ENCODE peak calls at places on chromosome 5, in four cellular contexts. H, B, C and G are unnamed samples. For H3K4me1 and H3K27me3, the result is how much of the 10 kb centered on the place peaks cover.

GRCh38 chr5:78604693-78605092 is 43.9 kb downstream of the LHFPL2 start:
- DNase-seq in H (no peak), B (no peak), C (no peak), G (no peak)

GRCh38 chr5:93225748-93226147 is 355.3 kb downstream of the NR2F1-AS1 start:
- DNase-seq in H (no peak), B (no peak), C (no peak), G (no peak)

GRCh38 chr5:116046261-116046660 is 14.0 kb downstream of the ARL14EPL start:
- DNase-seq in H (no peak), B (no peak), C (no peak), G (no peak)

GRCh38 chr5:93581738-93582414 is 857 bp upstream of the NR2F1-AS1 start:
- DNase-seq in H (peak), B (no peak), C (no peak), G (peak)

GRCh38 chr5:12934722-12935121 is 1009.8 kb downstream of the DNAH5 start:
- DNase-seq in H (no peak), B (no peak), C (no peak), G (no peak)

GRCh38 chr5:17224858-17225436 is 7.5 kb downstream of the BASP1 start:
- DNase-seq in H (peak), B (no peak), C (no peak), G (no peak)

GRCh38 chr5:97363577-97363976 is 180.5 kb upstream of the RIOK2 start:
- DNase-seq in H (no peak), B (no peak), C (no peak), G (no peak)

GRCh38 chr5:180116441-180117377 is 45.1 kb upstream of the RNF130 start:
- DNase-seq in H (no peak), B (peak), C (peak), G (no peak)

GRCh38 chr5:174503461-174504265 is 220.7 kb upstream of the MSX2 start:
- DNase-seq in H (peak), B (no peak), C (no peak), G (no peak)

GRCh38 chr5:180832638-180833068 is 28.4 kb downstream of the ZFP62 start:
- DNase-seq in H (no peak), B (no peak), C (no peak), G (no peak)

GRCh38 chr5:179345429-179346321 is at the start of gene ADAMTS2:
- DNase-seq in H (peak), B (peak), C (peak), G (peak)

GRCh38 chr5:131541071-131541470 is 94.0 kb downstream of the RAPGEF6 start:
- DNase-seq in H (peak), B (no peak), C (no peak), G (no peak)

GRCh38 chr5:53642006-53642405 is 81.6 kb downstream of the NDUFS4 start:
- DNase-seq in H (peak), B (no peak), C (no peak), G (peak)

GRCh38 chr5:169091396-169091980 is 209.5 kb downstream of the SLIT3 start:
- DNase-seq in H (no peak), B (no peak), C (no peak), G (no peak)

GRCh38 chr5:73728493-73729273 is 102.7 kb downstream of the ARHGEF28 start:
- DNase-seq in H (no peak), B (no peak), C (no peak), G (no peak)

GRCh38 chr5:140114341-140115185 is 654 bp downstream of the PURA start:
- DNase-seq in H (peak), B (peak), C (peak), G (peak)

GRCh38 chr5:24385070-24385469 is 259.7 kb downstream of the CDH10 start:
- DNase-seq in H (no peak), B (no peak), C (no peak), G (no peak)
- H3K4me1 ChIP-seq in H (under half), B (under half), C (under half), G (under half)

GRCh38 chr5:2560435-2560834 is 191.0 kb downstream of the IRX2 start:
- DNase-seq in H (no peak), B (no peak), C (no peak), G (no peak)

GRCh38 chr5:2556375-2556966 is 195.0 kb downstream of the IRX2 start:
- DNase-seq in H (no peak), B (no peak), C (no peak), G (no peak)

GRCh38 chr5:2562036-2562435 is 189.4 kb downstream of the IRX2 start:
- DNase-seq in H (no peak), B (no peak), C (no peak), G (no peak)

GRCh38 chr5:2553611-2554010 is 197.9 kb downstream of the IRX2 start:
- DNase-seq in H (no peak), B (no peak), C (no peak), G (no peak)

GRCh38 chr5:2557435-2557834 is 194.0 kb downstream of the IRX2 start:
- DNase-seq in H (no peak), B (no peak), C (no peak), G (no peak)
- H3K27me3 ChIP-seq in H (under half), B (under half), C (under half), G (under half)

GRCh38 chr5:31935702-31936347 is 238.3 kb downstream of the GOLPH3 start:
- DNase-seq in H (no peak), B (no peak), C (no peak), G (no peak)
- H3K56ac ChIP-seq in H (no peak), B (no peak), C (no peak), G (no peak)

GRCh38 chr5:164563370-164563769 is 1058.0 kb downstream of the MAT2B start:
- DNase-seq in H (no peak), B (no peak), C (no peak), G (no peak)
- H3K4me1 ChIP-seq in H (under half), B (under half), C (under half), G (under half)

GRCh38 chr5:3615829-3616228 is 20.2 kb downstream of the IRX1 start:
- DNase-seq in H (no peak), B (no peak), C (no peak), G (no peak)

GRCh38 chr5:3615217-3615616 is 19.6 kb downstream of the IRX1 start:
- DNase-seq in H (no peak), B (no peak), C (no peak), G (no peak)

GRCh38 chr5:3622961-3623360 is 27.3 kb downstream of the IRX1 start:
- DNase-seq in H (no peak), B (no peak), C (no peak), G (no peak)

GRCh38 chr5:3613726-3614125 is 18.1 kb downstream of the IRX1 start:
- DNase-seq in H (no peak), B (no peak), C (no peak), G (no peak)

DNA sequence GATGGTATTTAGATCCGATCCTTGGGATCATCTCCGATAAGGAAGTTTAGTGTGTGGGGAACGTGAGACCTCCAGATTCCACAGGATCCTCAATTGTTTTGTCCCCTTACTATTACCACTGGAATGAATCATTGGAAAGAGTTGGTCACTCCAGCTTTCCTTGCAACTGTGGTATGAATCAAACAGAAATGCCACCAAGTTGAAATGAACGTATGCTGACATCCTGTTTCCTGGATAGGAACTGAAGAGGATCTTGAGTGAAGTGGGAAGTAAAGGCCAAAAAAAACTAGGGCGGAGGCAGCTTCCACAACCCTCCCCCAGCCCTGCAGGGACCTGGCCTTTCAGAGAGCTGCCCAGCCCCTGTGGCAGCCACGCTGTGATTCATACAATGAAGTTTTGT is 24.0 kb downstream of the IRX1 start:
- DNase-seq in H (no peak), B (no peak), C (no peak), G (no peak)
- H3K27me3 ChIP-seq in H (under half), B (under half), C (under half), G (under half)

GRCh38 chr5:133189881-133190280 is 138.1 kb downstream of the HSPA4 start:
- DNase-seq in H (no peak), B (no peak), C (no peak), G (no peak)
- H3K56ac ChIP-seq in H (no peak), B (no peak), C (no peak), G (no peak)

DNA sequence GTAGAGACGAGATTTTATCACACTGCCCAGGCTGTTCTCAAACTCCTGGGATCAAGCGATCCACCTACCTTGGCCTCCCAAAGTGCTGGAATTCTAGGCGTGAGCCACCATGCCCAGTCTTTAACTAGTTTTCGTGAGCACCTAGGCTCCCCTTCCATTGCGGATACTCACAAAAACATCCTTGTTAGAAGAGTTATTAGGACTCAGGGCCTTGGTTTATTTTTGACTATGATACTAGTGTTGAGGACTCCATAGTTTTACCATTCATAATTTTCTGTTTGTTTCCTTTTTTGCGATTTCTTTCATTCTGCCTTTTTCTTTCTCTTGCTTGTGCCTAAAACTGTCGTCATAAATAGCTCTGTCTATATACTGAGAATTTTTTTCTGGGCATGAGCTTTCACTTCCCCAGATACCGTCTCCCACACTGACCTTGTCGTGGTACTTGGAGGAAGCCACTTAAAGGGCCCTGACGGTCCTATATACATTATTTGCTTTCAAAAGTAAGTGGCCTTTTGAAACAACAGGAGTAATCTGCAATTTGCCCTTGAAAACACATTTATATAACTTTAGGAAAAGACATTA is 5.2 kb downstream of the F2R start:
- DNase-seq in H (no peak), B (no peak), C (no peak), G (no peak)
- H3K4me1 ChIP-seq in H (under half), B (under half), C (under half), G (under half)